ENCODE peak calls at places on chromosomes 13 and 19, in four cellular contexts. G, C, Y and N are unnamed samples.

GRCh38 chr13:66859934-66860867 is 369.9 kb downstream of the PCDH9 start:
- DNase-seq in G (peak; percentile 13), C (no peak), Y (no peak), N (peak; percentile 67)

GRCh38 chr19:10688545-10689280 is 12.5 kb upstream of the QTRT1 start:
- DNase-seq in G (no peak), C (no peak), Y (no peak), N (no peak)

GRCh38 chr19:33804021-33804799 is 7.5 kb downstream of the KCTD15 start:
- DNase-seq in G (no peak), C (no peak), Y (no peak), N (no peak)

GRCh38 chr13:96053003-96053703 is at the start of gene UGGT2:
- DNase-seq in G (peak; percentile 96), C (peak; percentile 76), Y (peak; percentile 91), N (peak; percentile 89)

GRCh38 chr13:47858678-47859050 is 142.4 kb downstream of the SUCLA2 start:
- DNase-seq in G (peak; percentile 62), C (no peak), Y (no peak), N (no peak)

GRCh38 chr19:5978606-5979552 is 939 bp upstream of the RANBP3 start:
- DNase-seq in G (no peak), C (no peak), Y (no peak), N (no peak)

GRCh38 chr19:37506387-37507166 is at the start of gene ZNF793:
- DNase-seq in G (peak; percentile 82), C (peak; percentile 74), Y (peak; percentile 87), N (peak; percentile 96)

GRCh38 chr13:27304611-27305010 is 34.0 kb downstream of the RASL11A start:
- DNase-seq in G (no peak), C (no peak), Y (no peak), N (no peak)

GRCh38 chr19:40598918-40599307 is 2.3 kb upstream of the LTBP4 start:
- DNase-seq in G (no peak), C (no peak), Y (no peak), N (no peak)

GRCh38 chr13:37700887-37701286 is 102.3 kb upstream of the POSTN start:
- DNase-seq in G (no peak), C (no peak), Y (no peak), N (no peak)

GRCh38 chr13:51007216-51007615 is 97.6 kb downstream of the RNASEH2B start:
- DNase-seq in G (no peak), C (no peak), Y (no peak), N (no peak)

GRCh38 chr13:109844396-109844795 is 58.0 kb upstream of the IRS2 start:
- DNase-seq in G (peak; percentile 37), C (no peak), Y (no peak), N (no peak)

GRCh38 chr19:16216744-16217670 is 19.3 kb downstream of the AP1M1 start:
- DNase-seq in G (no peak), C (no peak), Y (no peak), N (no peak)

GRCh38 chr13:93505104-93505952 is 278.7 kb downstream of the GPC6 start:
- DNase-seq in G (peak; percentile 35), C (no peak), Y (no peak), N (no peak)

GRCh38 chr19:9871626-9872338 is 36.7 kb downstream of the PIN1 start:
- DNase-seq in G (no peak), C (no peak), Y (no peak), N (no peak)

GRCh38 chr13:32669030-32669646 is 82.9 kb downstream of the PDS5B start:
- DNase-seq in G (peak; percentile 64), C (peak; percentile 12), Y (no peak), N (peak; percentile 65)

GRCh38 chr13:43159007-43159406 is 135.6 kb downstream of the DNAJC15 start:
- DNase-seq in G (no peak), C (no peak), Y (no peak), N (peak; percentile 86)

GRCh38 chr13:46507978-46508377 is 45.0 kb upstream of the LRCH1 start:
- DNase-seq in G (peak; percentile 17), C (no peak), Y (no peak), N (no peak)

GRCh38 chr13:28337196-28338045 is 157.5 kb downstream of the FLT1 start:
- DNase-seq in G (peak; percentile 77), C (no peak), Y (no peak), N (no peak)

GRCh38 chr13:113034451-113035208 is 65.6 kb downstream of the MCF2L start:
- DNase-seq in G (peak; percentile 52), C (peak; percentile 33), Y (peak; percentile 60), N (peak; percentile 64)

GRCh38 chr19:17607936-17608335 is 52.5 kb downstream of the COLGALT1 start:
- DNase-seq in G (no peak), C (no peak), Y (no peak), N (no peak)

GRCh38 chr13:94312511-94313191 is 166.8 kb downstream of the DCT start:
- DNase-seq in G (peak; percentile 16), C (peak; percentile 37), Y (no peak), N (peak; percentile 30)

GRCh38 chr13:49400755-49401659 is 42.9 kb downstream of the CAB39L start:
- DNase-seq in G (peak; percentile 93), C (peak; percentile 14), Y (no peak), N (peak; percentile 59)

DNA sequence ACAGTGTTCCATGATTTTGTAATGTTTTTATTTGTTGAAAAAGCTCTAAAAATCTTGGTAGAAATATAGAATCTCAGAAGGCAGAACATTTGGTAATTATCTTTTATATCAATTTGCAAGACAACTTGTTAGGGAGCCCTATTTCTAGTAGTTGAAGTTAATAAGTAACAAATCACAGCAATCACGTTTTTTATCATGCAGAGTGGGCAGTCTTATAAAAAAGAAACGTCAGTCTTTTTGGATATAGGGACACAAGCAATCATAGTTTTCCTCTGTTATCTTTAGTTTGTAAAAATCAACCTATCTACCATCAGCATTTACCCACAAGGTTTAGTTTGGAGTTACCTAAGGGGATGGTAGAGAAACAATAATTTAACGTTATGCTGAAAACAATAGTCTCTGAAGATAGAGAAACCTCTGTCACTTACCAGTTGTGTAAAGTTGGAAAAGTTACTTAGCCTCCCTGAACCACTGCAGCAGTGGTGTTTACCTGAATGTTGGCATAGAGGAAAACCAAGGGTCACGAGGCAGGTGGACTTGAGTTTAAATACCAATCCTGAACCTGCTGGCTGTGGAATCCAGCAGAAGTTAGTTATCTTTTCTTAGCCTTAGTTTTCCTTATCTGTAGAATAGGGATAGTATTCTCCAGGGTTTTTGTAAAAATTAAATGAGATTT is 192.8 kb downstream of the GGACT start:
- DNase-seq in G (no peak), C (no peak), Y (no peak), N (no peak)
- H3K4ac ChIP-seq in G (no peak overlapping the region), C (no peak overlapping the region), Y (no peak overlapping the region), N (no peak overlapping the region)

GRCh38 chr19:2973229-2973628 is 4.1 kb upstream of the TLE6 start:
- DNase-seq in G (no peak), C (no peak), Y (no peak), N (no peak)
- H3K4me1 ChIP-seq in G (peaks cover 21% of the 10 kb centered on the region), C (peaks cover 12% of the 10 kb centered on the region), Y (no peaks in the 10 kb centered on the region), N (peaks cover 2% of the 10 kb centered on the region)

GRCh38 chr19:49338023-49338677 is 2.9 kb downstream of the CD37 start:
- DNase-seq in G (no peak), C (no peak), Y (peak; percentile 76), N (peak; percentile 69)

GRCh38 chr19:49336482-49337266 is 1.5 kb downstream of the CD37 start:
- DNase-seq in G (no peak), C (no peak), Y (peak; percentile 23), N (no peak)

GRCh38 chr19:49338691-49339363 is 3.6 kb downstream of the CD37 start:
- DNase-seq in G (peak; percentile 29), C (peak; percentile 75), Y (peak; percentile 98), N (peak; percentile 98)

GRCh38 chr19:49335784-49336481 is 727 bp downstream of the CD37 start:
- DNase-seq in G (no peak), C (no peak), Y (no peak), N (no peak)

DNA sequence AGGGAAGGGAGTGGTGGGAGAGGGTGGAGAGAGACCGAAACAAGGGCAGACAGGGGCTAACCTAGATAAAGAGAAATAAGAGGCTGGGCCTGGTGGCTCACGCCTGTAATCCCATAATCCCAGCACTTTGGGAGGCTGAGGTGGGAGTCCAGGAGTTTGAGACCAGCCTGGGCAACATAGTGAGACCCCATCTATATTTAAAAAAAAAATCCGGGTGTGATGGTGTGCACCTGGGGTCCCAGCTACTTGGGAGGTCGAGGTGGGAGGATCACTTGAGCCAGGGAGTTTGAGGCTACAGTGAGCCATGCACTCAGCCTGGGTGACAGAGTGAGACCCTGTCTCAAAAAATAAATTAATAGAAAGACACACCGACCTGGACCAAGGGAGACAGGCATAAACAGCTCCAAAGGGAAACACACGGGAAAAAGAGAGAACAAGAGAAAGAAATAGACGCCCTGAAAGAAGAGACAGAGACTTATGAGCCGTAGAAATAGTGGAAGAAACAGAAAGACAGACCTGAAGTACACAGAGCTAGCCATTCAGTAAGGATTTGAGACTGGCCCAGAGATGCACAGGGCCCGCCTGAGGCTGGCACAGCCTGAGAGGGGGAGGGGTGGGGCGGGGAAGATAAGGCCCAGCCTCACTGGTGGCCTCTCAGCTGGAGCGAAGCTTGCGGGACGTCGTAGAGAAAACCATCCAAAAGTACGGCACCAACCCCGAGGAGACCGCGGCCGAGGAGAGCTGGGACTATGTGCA is 2.2 kb downstream of the CD37 start:
- DNase-seq in G (no peak), C (no peak), Y (peak; percentile 10), N (peak; percentile 19)
- H3K4ac ChIP-seq in G (no peak overlapping the region), C (no peak overlapping the region), Y (no peak overlapping the region), N (no peak overlapping the region)

GRCh38 chr13:98301721-98302120 is 124.7 kb upstream of the RNF113B start:
- DNase-seq in G (peak; percentile 97), C (no peak), Y (no peak), N (no peak)
- H3K4me1 ChIP-seq in G (peaks cover 21% of the 10 kb centered on the region), C (peaks cover 41% of the 10 kb centered on the region), Y (peaks cover 5% of the 10 kb centered on the region), N (no peaks in the 10 kb centered on the region)